ENCODE peak calls at places on chromosomes 4 and X, in five cellular contexts. D is mesenchymal stem cell, S is H9, M is H1, F is neuronal stem cell. V is an unnamed sample.

GRCh38 chrX:50988649-50989048 is 78.1 kb downstream of the BMP15 start:
- DNase-seq in D (peak; percentile 18), S (no peak), M (no peak), F (no peak), V (peak; percentile 54)

GRCh38 chr4:163911891-163912290 is 417.4 kb downstream of the TMA16 start:
- DNase-seq in D (no peak), S (no peak), M (no peak), F (no peak), V (no peak)

GRCh38 chr4:110197421-110198398 is 705 bp downstream of the ELOVL6 start:
- DNase-seq in D (peak; percentile 68), S (peak; percentile 39), M (peak; percentile 63), F (no peak), V (peak; percentile 50)

GRCh38 chrX:10582945-10583344 is 37.4 kb downstream of the MID1 start:
- DNase-seq in D (no peak), S (no peak), M (no peak), F (no peak), V (no peak)

GRCh38 chrX:139851730-139852129 is 81.1 kb downstream of the ATP11C start:
- DNase-seq in D (no peak), S (no peak), M (no peak), F (no peak), V (no peak)

GRCh38 chrX:111568356-111568755 is 56.9 kb downstream of the SERTM2 start:
- DNase-seq in D (peak; percentile 32), S (peak; percentile 72), M (no peak), F (no peak), V (peak; percentile 49)

GRCh38 chr4:151841107-151841506 is 80.3 kb upstream of the GATB start:
- DNase-seq in D (no peak), S (no peak), M (no peak), F (no peak), V (no peak)

GRCh38 chrX:154308108-154308946 is 12.7 kb downstream of the TKTL1 start:
- DNase-seq in D (peak; percentile 34), S (peak; percentile 66), M (peak; percentile 84), F (peak; percentile 36), V (peak; percentile 76)

GRCh38 chr4:81165853-81166430 is 49.1 kb downstream of the PRKG2 start:
- DNase-seq in D (no peak), S (no peak), M (no peak), F (no peak), V (no peak)

GRCh38 chr4:44660396-44660795 is 9.0 kb upstream of the YIPF7 start:
- DNase-seq in D (no peak), S (no peak), M (no peak), F (no peak), V (no peak)

GRCh38 chr4:56512166-56512565 is 6.6 kb downstream of the ARL9 start:
- DNase-seq in D (peak; percentile 7), S (no peak), M (no peak), F (no peak), V (no peak)

GRCh38 chr4:25991296-25991695 is 77.3 kb downstream of the SMIM20 start:
- DNase-seq in D (no peak), S (no peak), M (no peak), F (no peak), V (no peak)

GRCh38 chr4:121484633-121485032 is 103.8 kb upstream of the QRFPR start:
- DNase-seq in D (peak; percentile 64), S (peak; percentile 61), M (no peak), F (peak; percentile 8), V (peak; percentile 67)

GRCh38 chrX:144566592-144566991 is 680.7 kb upstream of the SPANXN1 start:
- DNase-seq in D (peak; percentile 0), S (peak; percentile 36), M (peak; percentile 47), F (no peak), V (no peak)

GRCh38 chr4:74365761-74366160 is 816 bp downstream of the EREG start:
- DNase-seq in D (peak; percentile 28), S (peak; percentile 50), M (peak; percentile 56), F (peak; percentile 6), V (no peak)

GRCh38 chr4:177237291-177237690 is 72.4 kb upstream of the NEIL3 start:
- DNase-seq in D (no peak), S (no peak), M (no peak), F (no peak), V (no peak)

GRCh38 chr4:177239878-177240277 is 69.8 kb upstream of the NEIL3 start:
- DNase-seq in D (no peak), S (no peak), M (no peak), F (no peak), V (no peak)

GRCh38 chr4:177239475-177239874 is 70.2 kb upstream of the NEIL3 start:
- DNase-seq in D (no peak), S (no peak), M (no peak), F (no peak), V (no peak)

GRCh38 chr4:177236889-177237288 is 72.8 kb upstream of the NEIL3 start:
- DNase-seq in D (no peak), S (no peak), M (no peak), F (no peak), V (no peak)

GRCh38 chr4:177235026-177235425 is 74.6 kb upstream of the NEIL3 start:
- DNase-seq in D (peak; percentile 52), S (no peak), M (no peak), F (no peak), V (no peak)
- H2BK12ac ChIP-seq in D (no peak overlapping the region), S (no peak overlapping the region), M (no peak overlapping the region), F (no peak overlapping the region), V (no peak overlapping the region)

DNA sequence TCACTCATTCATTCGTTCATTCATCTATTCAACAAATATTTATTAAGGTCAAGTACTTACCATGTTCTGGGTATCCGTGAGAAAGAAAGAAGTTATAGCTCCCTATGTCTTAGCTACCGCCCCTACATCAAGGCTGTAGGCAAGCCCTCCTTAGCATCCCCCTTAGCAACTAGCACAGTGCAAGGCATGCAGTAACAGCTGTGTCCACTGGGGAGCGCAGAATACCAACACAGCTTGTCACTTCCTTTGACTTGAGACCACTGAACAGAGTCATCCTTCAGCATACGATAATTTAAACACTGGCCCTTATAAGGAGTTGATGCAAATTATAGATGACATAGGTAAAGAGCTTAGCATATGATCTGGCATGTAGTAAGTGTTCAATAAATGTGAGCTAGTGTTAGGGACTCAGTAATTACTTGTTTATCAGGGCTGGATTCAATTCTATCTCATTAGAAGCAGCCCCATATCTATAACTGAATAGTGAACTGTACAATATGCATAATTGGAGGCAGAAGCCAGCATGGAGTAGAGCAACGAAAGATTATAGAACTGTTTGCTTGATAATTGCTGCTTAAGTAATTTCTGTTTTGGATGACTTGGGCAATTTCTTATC is 8.7 kb downstream of the KIAA1210 start:
- DNase-seq in D (peak; percentile 56), S (peak; percentile 59), M (peak; percentile 59), F (peak; percentile 31), V (peak; percentile 33)
- H3K27me3 ChIP-seq in D (no peaks in the 10 kb centered on the region), S (no peaks in the 10 kb centered on the region), M (no peaks in the 10 kb centered on the region), F (no peaks in the 10 kb centered on the region), V (no peaks in the 10 kb centered on the region)

DNA sequence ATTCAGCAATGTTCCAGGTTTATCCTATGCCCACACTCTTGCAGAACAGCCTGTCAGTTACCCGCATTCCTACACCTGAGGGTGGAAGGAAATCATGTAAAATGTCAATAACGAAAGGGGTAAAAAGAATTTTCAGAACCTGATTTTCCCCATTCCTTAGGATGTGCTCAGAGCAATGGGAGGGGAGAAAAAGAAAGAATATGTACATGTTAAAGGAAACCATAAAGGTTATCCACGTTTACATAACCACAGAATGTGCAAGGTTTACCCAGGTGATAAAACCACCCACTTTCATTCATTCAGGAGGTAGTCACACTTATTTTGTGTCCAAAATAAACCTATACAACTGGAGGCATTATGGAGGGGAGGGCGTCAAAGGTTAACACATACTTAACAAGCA is 335.5 kb downstream of the ZNF674 start:
- DNase-seq in D (no peak), S (no peak), M (no peak), F (no peak), V (peak; percentile 92)
- H3K9ac ChIP-seq in D (no peak overlapping the region), S (no peak overlapping the region), M (no peak overlapping the region), F (no peak overlapping the region), V (no peak overlapping the region)

DNA sequence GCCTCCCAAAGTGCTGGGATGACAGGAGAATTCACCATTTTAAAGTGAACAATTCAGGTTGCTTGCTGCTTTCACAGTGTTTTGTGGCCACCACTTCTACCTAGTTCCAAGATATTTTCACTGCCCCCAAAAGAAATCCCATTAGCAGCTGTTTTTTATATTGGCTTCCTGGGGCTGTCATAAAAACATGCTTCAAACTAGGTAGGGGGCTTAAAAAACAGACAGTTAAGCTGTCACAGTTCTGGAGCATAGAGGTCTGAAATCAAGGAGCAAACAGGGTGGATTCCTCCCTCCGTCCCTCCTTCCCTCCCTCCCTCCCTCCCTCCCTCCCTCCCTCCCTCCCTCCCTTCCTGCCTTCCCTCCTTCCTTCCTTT is 3.0 kb upstream of the XG start:
- DNase-seq in D (no peak), S (no peak), M (no peak), F (no peak), V (no peak)
- H2BK12ac ChIP-seq in D (no peak overlapping the region), S (no peak overlapping the region), M (no peak overlapping the region), F (no peak overlapping the region), V (no peak overlapping the region)

GRCh38 chr4:7522452-7522851 is 87.7 kb upstream of the PSAPL1 start:
- DNase-seq in D (no peak), S (no peak), M (no peak), F (no peak), V (no peak)
- H3K27me3 ChIP-seq in D (peaks cover 80% of the 10 kb centered on the region), S (no peaks in the 10 kb centered on the region), M (no peaks in the 10 kb centered on the region), F (no peaks in the 10 kb centered on the region), V (no peaks in the 10 kb centered on the region)